ENCODE peak calls at places on chromosomes 2 and 18, in eight cellular contexts. A is stimulated activated CD4-positive, alpha-beta T cell treated with anti-CD3 and anti-CD28 coated beads, Interleukin-2, amount 100 ng/mL, for 48 hours; E is HEK293T; L is activated naive CD4-positive, alpha-beta T cell treated with anti-CD3 and anti-CD28 coated beads, Interleukin-2, amount 50 U/mL, for 16 hours; G is RPMI7951; Y is neural progenitor cell; H is T-helper 1 cell; U is H4. P is an unnamed sample.

GRCh38 chr2:236642584-236643291 is 73.1 kb downstream of the ACKR3 start:
- DNase-seq in A (no peak), E (no peak), L (no peak), G (peak), Y (no peak), H (no peak), U (peak), P (no peak)

GRCh38 chr2:188984126-188984525 is 10.0 kb downstream of the COL3A1 start:
- DNase-seq in A (no peak), E (no peak), L (no peak), G (peak), Y (no peak), H (no peak), U (peak), P (no peak)

GRCh38 chr2:69969991-69970390 is 8.6 kb upstream of the ASPRV1 start:
- DNase-seq in A (no peak), E (no peak), L (no peak), G (no peak), Y (no peak), H (no peak), U (no peak), P (no peak)

GRCh38 chr2:85177031-85177824 is 44.0 kb downstream of the TCF7L1 start:
- DNase-seq in A (no peak), E (no peak), L (no peak), G (no peak), Y (no peak), H (no peak), U (no peak), P (no peak)

GRCh38 chr2:39867268-39867667 is 88.2 kb upstream of the THUMPD2 start:
- DNase-seq in A (no peak), E (no peak), L (no peak), G (peak), Y (no peak), H (no peak), U (peak), P (no peak)

GRCh38 chr2:183390109-183390508 is 265.9 kb downstream of the NUP35 start:
- DNase-seq in A (no peak), E (no peak), L (no peak), G (no peak), Y (no peak), H (no peak), U (no peak), P (no peak)

GRCh38 chr18:35635171-35635570 is 53.6 kb downstream of the GALNT1 start:
- DNase-seq in A (no peak), E (no peak), L (no peak), G (no peak), Y (no peak), H (no peak), U (peak), P (no peak)

GRCh38 chr2:234032301-234032856 is 18.1 kb upstream of the SPP2 start:
- DNase-seq in A (no peak), E (no peak), L (no peak), G (peak), Y (no peak), H (no peak), U (peak), P (no peak)

GRCh38 chr2:174951746-174952145 is 53.4 kb downstream of the CHN1 start:
- DNase-seq in A (no peak), E (no peak), L (no peak), G (peak), Y (peak), H (no peak), U (peak), P (no peak)

P was measured in stimulated activated naive B cell treated with anti-CD40 and anti-IgM and Interleukin-4, amounts not matched to agents 10 μg/mL and 1 μg/mL and 100 μg/mL, for 72 hours.